ENCODE peak calls at places on chromosomes 11 and 22, in nine cellular contexts. K is EL; C is C1 segment of cervical spinal cord; G is heart left ventricle; L is AG09309; N is lung; J is A172; P is GM23338; H is stimulated activated CD4-positive, alpha-beta T cell treated with anti-CD3 and anti-CD28 coated beads, Interleukin-2, amount 100 ng/mL, for 48 hours. I is an unnamed sample.

GRCh38 chr11:131748146-131749050 is 378.0 kb downstream of the NTM start:
- DNase-seq in L (no peak), N (peak), C (peak), G (peak), K (peak), H (peak), J (peak), P (peak), I (peak)

GRCh38 chr22:30829901-30830550 is 135.4 kb downstream of the OSBP2 start:
- DNase-seq in N (no peak), L (peak), C (no peak), K (peak), H (no peak), J (peak), P (no peak), G (no peak), I (peak)

GRCh38 chr11:111565111-111565720 is 24.7 kb downstream of the LAYN start:
- DNase-seq in N (peak), C (peak), G (peak), P (peak), K (peak), H (peak), L (no peak), J (peak), I (no peak)

GRCh38 chr11:108538022-108538424 is 39.8 kb upstream of the POGLUT3 start:
- DNase-seq in L (no peak), H (no peak), K (no peak), G (no peak), J (no peak), C (no peak), N (peak), P (no peak), I (no peak)

GRCh38 chr11:69797156-69797555 is 22.0 kb upstream of the FGF4 start:
- DNase-seq in L (no peak), J (peak), K (no peak), H (no peak), P (no peak), N (no peak), C (no peak), G (no peak), I (no peak)

GRCh38 chr22:28710112-28710888 is 30.7 kb upstream of the TTC28 start:
- DNase-seq in K (peak), J (peak), P (no peak), C (no peak), L (peak), G (no peak), H (no peak), N (no peak), I (peak)

GRCh38 chr11:47950396-47950795 is 30.0 kb upstream of the PTPRJ start:
- DNase-seq in J (no peak), K (no peak), G (peak), H (peak), L (no peak), N (no peak), C (no peak), P (no peak), I (no peak)

GRCh38 chr11:110279881-110280280 is 16.5 kb downstream of the RDX start:
- DNase-seq in G (no peak), K (no peak), C (no peak), H (no peak), L (no peak), J (no peak), N (no peak), P (no peak), I (no peak)

GRCh38 chr11:122724520-122724919 is 69.0 kb downstream of the UBASH3B start:
- DNase-seq in H (no peak), K (peak), C (no peak), P (peak), N (no peak), G (no peak), J (no peak), L (no peak), I (no peak)

GRCh38 chr11:2996976-2997375 is 4.8 kb upstream of the NAP1L4 start:
- DNase-seq in H (no peak), P (no peak), K (no peak), L (no peak), G (no peak), C (no peak), J (no peak), N (no peak), I (no peak)

I was measured in AG09319.